ENCODE peak calls at places on chromosomes 12 and 14, in four cellular contexts. B, I, Y and R are unnamed samples. For H3K4me1, the result is how much of the 10 kb centered on the place peaks cover.

GRCh38 chr14:63328787-63329737 is 10.3 kb upstream of the GPHB5 start:
- DNase-seq in B (no peak), I (no peak), Y (no peak), R (no peak)

GRCh38 chr14:20684662-20685456 is 499 bp downstream of the RNASE4 start:
- DNase-seq in I (peak), Y (no peak), B (no peak), R (peak)

GRCh38 chr14:50116221-50116956 is at the start of gene VCPKMT:
- DNase-seq in B (peak), I (peak), Y (peak), R (peak)

GRCh38 chr14:23360496-23360895 is 4.5 kb downstream of the EFS start:
- DNase-seq in Y (no peak), B (no peak), I (no peak), R (no peak)

GRCh38 chr14:33184587-33184986 is 245.9 kb downstream of the NPAS3 start:
- DNase-seq in Y (no peak), B (no peak), I (no peak), R (no peak)

GRCh38 chr14:68987653-68988036 is 8.5 kb upstream of the ACTN1 start:
- DNase-seq in Y (no peak), I (no peak), B (no peak), R (no peak)

GRCh38 chr12:15563683-15564082 is 225.5 kb downstream of the EPS8 start:
- DNase-seq in Y (no peak), B (no peak), I (no peak), R (no peak)

GRCh38 chr12:53232641-53233538 is 881 bp upstream of the RARG start:
- DNase-seq in I (no peak), Y (peak), B (peak), R (peak)

DNA sequence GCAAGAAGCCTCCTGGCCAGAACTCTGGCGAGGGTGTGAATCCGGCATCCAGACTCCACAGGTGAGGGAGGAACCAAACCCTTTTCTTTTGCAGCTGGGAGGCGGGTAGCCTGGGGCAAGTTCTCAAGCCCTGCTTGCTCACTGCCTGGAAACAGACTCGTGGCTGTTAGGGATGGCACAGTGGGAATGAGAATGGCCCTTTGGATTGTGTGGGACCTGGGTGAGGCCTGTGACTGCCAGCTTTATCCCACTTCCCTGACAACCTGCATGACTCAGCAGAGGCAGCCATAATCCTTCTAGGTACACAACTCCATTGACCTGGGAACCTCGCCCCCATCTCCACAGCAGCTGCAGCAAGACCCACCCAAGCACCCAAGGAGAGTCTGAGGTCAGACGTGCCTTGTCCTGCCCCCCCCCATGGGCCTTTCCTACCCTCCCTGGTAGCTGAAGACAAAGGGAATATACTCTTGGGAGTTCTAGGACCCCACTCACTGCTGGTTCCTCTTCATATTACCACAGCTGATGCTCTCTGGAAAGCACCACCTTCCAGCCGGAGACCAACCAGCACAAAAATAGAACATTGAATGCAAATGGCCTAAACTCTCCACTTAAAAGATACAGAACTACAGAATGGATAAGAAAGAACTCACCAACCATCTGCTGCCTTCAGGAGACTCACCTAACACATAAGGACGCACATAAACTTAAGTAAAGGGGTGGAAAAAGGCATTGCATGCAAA is 5.1 kb upstream of the GPR33 start:
- DNase-seq in B (no peak), Y (no peak), I (no peak), R (no peak)
- H3K4me1 ChIP-seq in B (under half), Y (under half), I (under half), R (under half)

GRCh38 chr12:67279637-67280036 is 10.5 kb downstream of the CAND1 start:
- DNase-seq in B (no peak), Y (no peak), I (no peak), R (no peak)

GRCh38 chr12:67274186-67274585 is 5.0 kb downstream of the CAND1 start:
- DNase-seq in B (no peak), Y (no peak), I (no peak), R (no peak)

GRCh38 chr12:67271976-67272375 is 2.8 kb downstream of the CAND1 start:
- DNase-seq in Y (no peak), B (no peak), I (no peak), R (no peak)

GRCh38 chr12:67276469-67276868 is 7.3 kb downstream of the CAND1 start:
- DNase-seq in B (no peak), I (no peak), Y (no peak), R (no peak)

GRCh38 chr12:67275380-67275913 is 6.3 kb downstream of the CAND1 start:
- DNase-seq in B (peak), I (no peak), Y (no peak), R (no peak)
- H3K4me1 ChIP-seq in B (under half), I (under half), Y (half or more), R (under half)

DNA sequence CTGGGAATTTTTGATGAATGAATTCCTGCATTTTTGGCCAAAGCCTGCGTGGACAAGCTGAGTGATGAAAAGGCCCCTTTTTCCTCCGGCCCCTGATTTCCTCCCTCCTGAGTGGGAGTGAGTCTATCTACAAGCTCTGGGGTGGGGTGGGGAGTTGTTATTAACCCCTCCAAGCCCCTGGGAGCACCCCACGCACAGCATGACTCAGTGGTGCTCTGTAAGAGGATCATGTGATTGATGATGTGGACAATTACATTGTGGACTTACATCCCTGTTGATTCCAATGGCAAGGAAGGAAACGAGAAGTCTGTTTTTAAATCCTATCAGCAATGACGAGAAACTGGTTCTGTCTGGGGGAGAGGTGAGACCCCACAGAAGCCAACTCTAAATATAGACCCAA is 5.1 kb upstream of the DLK1 start:
- DNase-seq in I (no peak), Y (no peak), B (no peak), R (no peak)
- H3K4me1 ChIP-seq in I (under half), Y (under half), B (under half), R (under half)

DNA sequence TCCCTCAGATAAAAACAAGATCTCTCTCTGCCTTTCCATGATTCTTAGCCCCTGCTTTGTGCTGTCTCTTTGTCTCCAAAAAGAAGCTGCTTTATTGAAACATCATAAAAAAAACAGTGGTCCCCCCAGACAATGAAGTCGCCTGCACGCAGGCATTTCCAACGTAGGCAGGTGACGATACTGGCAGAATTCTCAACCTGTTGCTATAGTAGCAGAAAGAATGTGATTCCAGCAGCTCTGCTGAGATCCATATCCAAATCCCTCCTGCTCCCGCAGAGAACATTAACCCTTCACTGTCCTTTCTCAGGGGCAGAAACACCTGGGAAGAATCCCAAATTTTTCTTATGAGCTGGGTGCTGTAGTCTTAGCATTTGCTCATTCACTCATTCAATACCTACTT is 84.8 kb downstream of the STON2 start:
- DNase-seq in I (no peak), Y (no peak), B (no peak), R (no peak)
- H3K4me1 ChIP-seq in I (under half), Y (under half), B (under half), R (under half)

DNA sequence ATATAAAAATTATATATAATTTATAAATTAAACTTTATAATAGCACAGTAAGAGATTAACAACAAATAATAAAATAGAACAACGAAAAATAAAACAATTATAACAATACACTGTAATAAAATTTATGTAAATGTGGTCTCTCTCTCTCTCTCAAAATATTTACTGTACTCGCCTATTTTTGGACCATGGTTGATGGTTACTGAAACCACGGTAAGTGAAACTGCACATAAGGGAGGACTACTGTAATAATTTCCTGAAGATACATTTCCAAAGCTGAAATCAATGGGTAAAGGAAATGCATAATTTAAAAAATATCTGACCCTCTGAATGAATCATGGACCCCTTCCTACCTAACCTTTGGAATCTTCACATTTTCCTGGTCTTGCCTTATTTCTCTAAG is 48.9 kb downstream of the NTN4 start:
- DNase-seq in B (no peak), I (no peak), Y (no peak), R (no peak)
- H3K4me1 ChIP-seq in B (under half), I (under half), Y (half or more), R (under half)

GRCh38 chr12:124501827-124502226 is 65.6 kb downstream of the NCOR2 start:
- DNase-seq in Y (no peak), B (no peak), I (no peak), R (peak)

GRCh38 chr12:124500232-124501079 is 67.0 kb downstream of the NCOR2 start:
- DNase-seq in B (no peak), Y (no peak), I (no peak), R (peak)

GRCh38 chr12:124499873-124500231 is 67.6 kb downstream of the NCOR2 start:
- DNase-seq in B (no peak), I (no peak), Y (no peak), R (peak)

GRCh38 chr12:124502379-124502778 is 65.0 kb downstream of the NCOR2 start:
- DNase-seq in Y (no peak), B (no peak), I (no peak), R (no peak)

DNA sequence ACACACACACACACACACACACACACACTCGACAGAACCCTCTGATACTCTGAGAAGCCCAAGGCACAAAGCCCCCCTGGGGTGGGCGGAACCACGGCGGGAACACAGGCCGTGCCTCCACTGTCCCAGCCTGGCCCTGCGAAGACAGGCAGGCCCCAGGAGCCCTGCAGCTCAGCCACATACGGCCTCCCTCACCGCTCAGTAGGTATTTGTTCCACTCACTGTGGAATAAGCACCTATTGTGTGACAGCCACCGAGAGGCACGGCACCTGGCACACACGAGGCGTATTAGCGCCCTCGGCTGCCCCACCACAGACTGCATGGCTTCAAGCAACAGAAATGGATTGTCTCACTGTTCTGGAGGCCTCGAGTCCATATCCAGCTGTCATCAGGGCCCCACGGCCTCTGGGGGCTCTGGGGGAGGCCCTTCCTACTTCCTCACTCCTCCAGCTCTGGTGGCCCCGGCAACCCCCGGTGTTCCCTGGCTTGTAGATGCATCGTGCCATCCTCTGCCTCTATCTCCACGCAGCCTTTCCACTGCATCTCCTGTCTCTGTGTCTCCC is 66.3 kb downstream of the NCOR2 start:
- DNase-seq in Y (no peak), B (no peak), I (no peak), R (no peak)
- H3K4me1 ChIP-seq in Y (half or more), B (under half), I (half or more), R (under half)

GRCh38 chr12:11834104-11834812 is 184.8 kb downstream of the ETV6 start:
- DNase-seq in Y (no peak), I (no peak), B (no peak), R (no peak)
- H3K4me1 ChIP-seq in Y (half or more), I (half or more), B (under half), R (half or more)

GRCh38 chr14:104781271-104782077 is 14.1 kb downstream of the AKT1 start:
- DNase-seq in B (no peak), I (no peak), Y (no peak), R (no peak)
- H3K4me1 ChIP-seq in B (under half), I (under half), Y (under half), R (half or more)

DNA sequence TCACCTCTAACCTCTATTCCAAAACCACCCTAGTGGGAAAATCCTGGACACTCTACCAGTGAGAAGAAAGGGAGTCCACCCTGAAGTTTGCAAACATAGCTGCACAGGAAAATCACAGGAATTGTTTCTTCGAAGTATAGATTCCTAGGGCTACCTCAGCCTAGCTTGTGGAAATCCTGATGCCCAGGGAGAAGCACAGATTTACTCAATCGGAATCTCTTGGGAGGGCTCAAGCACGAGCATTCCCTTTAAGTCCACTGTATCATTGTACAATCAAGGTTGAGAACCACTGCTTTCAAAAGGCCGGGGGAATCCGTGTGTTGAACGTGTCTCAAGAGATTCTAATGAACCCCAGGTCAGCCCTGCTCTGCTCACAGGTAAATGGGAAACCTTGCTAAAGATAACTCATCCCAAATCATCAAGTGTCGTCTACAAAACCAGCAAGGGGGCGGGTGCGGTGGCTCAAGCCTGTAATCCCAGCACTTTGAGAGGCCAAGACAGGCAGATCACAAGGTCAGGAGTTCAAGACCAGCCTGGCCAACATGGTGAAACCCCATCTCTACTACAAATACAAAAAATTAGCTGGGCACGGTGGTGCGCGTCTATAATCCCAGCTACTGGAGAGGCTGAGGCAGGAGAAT is 34.1 kb upstream of the PLEKHG6 start:
- DNase-seq in Y (no peak), I (no peak), B (peak), R (no peak)
- H3K4me1 ChIP-seq in Y (half or more), I (under half), B (under half), R (under half)